ENCODE peak calls at places on chromosome 11, in eight cellular contexts. P is transverse colon, W is sigmoid colon, F is SK-N-SH, M is esophagus muscularis mucosa, T is suprapubic skin, A is K562, H is HepG2. S is an unnamed sample.

GRCh38 chr11:110134120-110134519 is 40.9 kb downstream of the ZC3H12C start:
- DNase-seq in P (no peak), W (no peak), F (no peak), M (no peak), T (no peak), A (no peak), H (no peak), S (no peak)

GRCh38 chr11:103202048-103202651 is 92.9 kb downstream of the DYNC2H1 start:
- DNase-seq in P (no peak), W (no peak), F (peak; percentile 28), M (no peak), T (no peak), A (peak; percentile 6), H (peak; percentile 10), S (no peak)

GRCh38 chr11:131685906-131686305 is 315.5 kb downstream of the NTM start:
- DNase-seq in P (no peak), W (no peak), F (no peak), M (no peak), T (no peak), A (no peak), H (no peak), S (no peak)

GRCh38 chr11:127392575-127392974 is 392.0 kb upstream of the KIRREL3 start:
- DNase-seq in P (no peak), W (no peak), F (no peak), M (no peak), T (no peak), A (no peak), H (no peak), S (no peak)

GRCh38 chr11:64429970-64430369 is 71.0 kb downstream of the RPS6KA4 start:
- DNase-seq in P (no peak), W (no peak), F (no peak), M (no peak), T (no peak), A (no peak), H (no peak), S (no peak)

GRCh38 chr11:82752801-82753200 is 19.1 kb upstream of the FAM181B start:
- DNase-seq in P (no peak), W (no peak), F (no peak), M (no peak), T (no peak), A (no peak), H (no peak), S (no peak)

GRCh38 chr11:44380820-44381219 is 70.9 kb upstream of the ALX4 start:
- DNase-seq in P (no peak), W (no peak), F (no peak), M (no peak), T (no peak), A (no peak), H (no peak), S (no peak)

GRCh38 chr11:111819161-111820058 is 52.0 kb downstream of the ALG9 start:
- DNase-seq in P (peak; percentile 34), W (no peak), F (peak; percentile 26), M (no peak), T (no peak), A (no peak), H (no peak), S (peak; percentile 65)

GRCh38 chr11:111454561-111455192 is 57.5 kb downstream of the BTG4 start:
- DNase-seq in P (peak; percentile 46), W (no peak), F (peak; percentile 78), M (no peak), T (peak; percentile 62), A (peak; percentile 80), H (peak; percentile 42), S (no peak)

GRCh38 chr11:11826260-11826659 is 15.5 kb upstream of the USP47 start:
- DNase-seq in P (no peak), W (no peak), F (no peak), M (no peak), T (no peak), A (no peak), H (no peak), S (no peak)

GRCh38 chr11:612961-613300 is 2.8 kb downstream of the IRF7 start:
- DNase-seq in P (no peak), W (no peak), F (no peak), M (no peak), T (no peak), A (no peak), H (no peak), S (no peak)

GRCh38 chr11:83801799-83802198 is 515.6 kb upstream of the CCDC90B start:
- DNase-seq in P (no peak), W (no peak), F (no peak), M (no peak), T (no peak), A (no peak), H (no peak), S (no peak)

GRCh38 chr11:118953265-118953664 is 2.8 kb upstream of the UPK2 start:
- DNase-seq in P (no peak), W (no peak), F (peak; percentile 86), M (no peak), T (no peak), A (peak; percentile 39), H (no peak), S (no peak)

GRCh38 chr11:32931605-32932004 is 39.0 kb downstream of the QSER1 start:
- DNase-seq in P (no peak), W (no peak), F (no peak), M (no peak), T (no peak), A (no peak), H (no peak), S (no peak)

GRCh38 chr11:58650496-58650895 is 28.0 kb downstream of the CNTF start:
- DNase-seq in P (no peak), W (no peak), F (no peak), M (no peak), T (no peak), A (no peak), H (no peak), S (no peak)

DNA sequence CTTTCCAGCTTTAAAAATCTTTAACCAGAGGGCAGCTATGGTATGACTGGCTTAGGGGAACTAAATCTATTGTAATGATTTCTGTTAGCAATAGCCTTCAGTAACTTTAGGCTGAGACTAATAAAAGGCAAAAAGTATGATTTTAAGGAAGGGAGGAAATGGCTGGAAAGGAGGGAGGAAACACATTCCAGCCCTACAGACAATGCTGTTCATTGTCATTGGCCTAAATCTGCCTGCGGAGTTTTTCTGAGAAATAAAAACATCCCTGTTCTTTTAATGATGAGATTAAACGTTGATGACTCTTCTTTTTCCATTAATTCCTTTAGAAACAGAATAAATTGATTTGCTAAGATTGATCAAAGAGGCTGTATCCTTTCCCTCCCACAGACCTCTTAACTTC is 99.6 kb upstream of the GRAMD1B start:
- DNase-seq in P (no peak), W (no peak), F (no peak), M (no peak), T (no peak), A (no peak), H (no peak), S (no peak)
- TF ChIP-seq POLR2AphosphoS5 in P (no peak), W (no peak), F (no peak), M (no peak), T (no peak), A (no peak), H (no peak), S (no peak)

GRCh38 chr11:2912038-2912410 is 17.2 kb downstream of the PHLDA2 start:
- DNase-seq in P (no peak), W (no peak), F (no peak), M (no peak), T (no peak), A (no peak), H (no peak), S (peak; percentile 53)

GRCh38 chr11:2913776-2914474 is 15.3 kb downstream of the PHLDA2 start:
- DNase-seq in P (no peak), W (no peak), F (no peak), M (no peak), T (no peak), A (no peak), H (no peak), S (no peak)

GRCh38 chr11:2912498-2912897 is 16.7 kb downstream of the PHLDA2 start:
- DNase-seq in P (peak; percentile 95), W (no peak), F (peak; percentile 67), M (no peak), T (no peak), A (peak; percentile 90), H (peak; percentile 69), S (peak; percentile 96)

GRCh38 chr11:2914475-2915195 is 14.6 kb downstream of the PHLDA2 start:
- DNase-seq in P (no peak), W (no peak), F (peak; percentile 87), M (no peak), T (no peak), A (no peak), H (no peak), S (peak; percentile 50)

DNA sequence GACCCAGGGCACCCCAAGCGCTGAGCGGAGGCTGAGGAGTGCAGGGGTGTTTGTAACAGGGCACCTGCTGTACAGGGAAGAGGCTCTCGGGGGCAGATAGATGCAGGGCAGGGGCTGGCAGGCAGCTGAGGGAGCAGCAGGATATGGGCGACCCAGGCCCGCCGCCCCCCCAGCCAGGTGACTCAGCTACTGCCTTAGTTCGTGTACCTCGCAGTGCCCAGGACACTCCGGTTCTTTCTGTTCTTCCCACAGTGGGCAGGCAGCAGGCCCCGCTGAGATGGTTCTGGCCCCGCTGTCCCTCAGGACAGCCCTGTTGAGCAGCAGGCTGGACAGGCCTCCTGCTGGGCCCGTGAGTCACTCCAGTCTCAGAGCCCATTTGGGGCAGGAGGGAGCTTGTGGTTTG is 16.2 kb downstream of the PHLDA2 start:
- DNase-seq in P (no peak), W (no peak), F (peak; percentile 45), M (no peak), T (no peak), A (peak; percentile 35), H (no peak), S (no peak)
- TF ChIP-seq EP300 in P (no peak), W (no peak), F (no peak), M (no peak), T (no peak), A (no peak), H (no peak), S (no peak)

DNA sequence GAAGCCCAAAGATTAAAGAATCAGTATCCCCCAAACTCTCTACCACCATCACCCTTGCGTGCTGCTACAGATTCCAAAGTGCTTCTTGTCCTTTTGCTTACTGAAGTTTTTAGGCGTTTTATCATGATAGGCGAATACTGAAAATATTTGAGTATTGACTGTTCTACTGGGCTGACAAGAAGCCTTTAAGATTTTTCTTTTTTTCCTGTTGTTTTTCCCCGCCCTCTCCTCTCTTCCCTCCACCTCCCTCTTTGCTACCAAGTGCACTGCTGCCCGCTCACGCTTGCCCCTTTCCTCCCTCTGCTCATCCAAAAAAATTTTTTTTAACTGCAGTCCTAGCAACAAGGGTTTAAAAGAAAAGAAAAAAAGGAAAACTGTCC is 672 bp downstream of the SPCS2 start:
- DNase-seq in P (no peak), W (no peak), F (peak; percentile 19), M (no peak), T (no peak), A (peak; percentile 29), H (no peak), S (no peak)
- TF ChIP-seq CTCF in P (no peak), W (no peak), F (no peak), M (no peak), T (no peak), A (no peak), H (no peak), S (no peak)

DNA sequence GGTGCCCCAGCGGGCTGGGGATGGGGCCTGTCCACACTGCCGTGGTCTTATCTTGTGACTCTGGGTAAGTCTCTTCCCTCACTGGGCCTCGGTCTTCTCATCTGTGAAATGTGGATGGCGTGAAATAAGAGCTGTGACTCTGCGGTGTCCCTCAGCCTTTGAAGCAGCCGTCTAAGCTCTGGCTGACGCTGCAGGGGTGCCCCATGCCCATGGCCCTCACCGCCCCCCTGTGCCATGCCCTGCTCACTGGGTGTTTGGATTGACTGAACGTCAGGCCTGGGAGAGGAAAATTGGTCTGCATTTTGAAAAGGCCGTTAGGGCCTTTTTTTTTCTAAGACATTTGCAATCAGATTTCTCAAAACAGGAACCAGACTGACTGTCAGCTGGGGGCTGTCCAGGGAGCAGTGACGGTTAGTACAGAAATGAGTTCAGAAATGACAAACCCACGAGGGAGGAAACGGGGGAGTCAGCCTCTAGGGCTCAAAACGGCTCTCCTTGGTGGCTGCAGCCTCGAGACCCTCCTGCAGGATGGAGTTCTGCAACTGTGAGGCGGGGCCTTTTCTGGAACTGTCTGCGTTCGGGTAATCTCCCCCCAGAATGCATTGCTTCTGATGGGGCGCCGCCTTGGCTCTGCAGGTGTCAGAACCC is 1.9 kb downstream of the GRK2 start:
- DNase-seq in P (peak; percentile 54), W (peak; percentile 61), F (no peak), M (no peak), T (no peak), A (no peak), H (no peak), S (no peak)
- TF ChIP-seq POLR2AphosphoS5 in P (no peak), W (no peak), F (no peak), M (no peak), T (no peak), A (no peak), H (no peak), S (no peak)

S was measured in stomach.